ENCODE peak calls at places on chromosomes 6 and 20, in six cellular contexts. One of them, this sample, is unnamed.

GRCh38 chr20:13022401-13023170 is 13.8 kb downstream of the SPTLC3 start:
- DNase-seq in heart right ventricle: no peak
- DNase-seq in GM06990: no peak
- DNase-seq in GM23338: no peak
- DNase-seq in foreskin fibroblast: peak
- DNase-seq in fibroblast of lung: peak
- DNase-seq in this sample: peak

GRCh38 chr6:34155471-34156300 is 9.8 kb upstream of the GRM4 start:
- DNase-seq in heart right ventricle: no peak
- DNase-seq in GM06990: no peak
- DNase-seq in GM23338: no peak
- DNase-seq in foreskin fibroblast: no peak
- DNase-seq in fibroblast of lung: no peak
- DNase-seq in this sample: no peak

GRCh38 chr6:141488466-141488865 is 644.3 kb upstream of the GJE1 start:
- DNase-seq in heart right ventricle: no peak
- DNase-seq in GM06990: no peak
- DNase-seq in GM23338: no peak
- DNase-seq in foreskin fibroblast: peak
- DNase-seq in fibroblast of lung: no peak
- DNase-seq in this sample: no peak

GRCh38 chr6:17197607-17198006 is 83.6 kb upstream of the RBM24 start:
- DNase-seq in heart right ventricle: no peak
- DNase-seq in GM06990: no peak
- DNase-seq in GM23338: no peak
- DNase-seq in foreskin fibroblast: no peak
- DNase-seq in fibroblast of lung: no peak
- DNase-seq in this sample: no peak

GRCh38 chr6:41298785-41299498 is 12.5 kb upstream of the TREM1 start:
- DNase-seq in heart right ventricle: no peak
- DNase-seq in GM06990: no peak
- DNase-seq in GM23338: no peak
- DNase-seq in foreskin fibroblast: no peak
- DNase-seq in fibroblast of lung: no peak
- DNase-seq in this sample: no peak

GRCh38 chr6:72271531-72271930 is 350.3 kb upstream of the KCNQ5 start:
- DNase-seq in heart right ventricle: no peak
- DNase-seq in GM06990: no peak
- DNase-seq in GM23338: no peak
- DNase-seq in foreskin fibroblast: no peak
- DNase-seq in fibroblast of lung: no peak
- DNase-seq in this sample: no peak

GRCh38 chr6:24064832-24065231 is 61.2 kb upstream of the NRSN1 start:
- DNase-seq in heart right ventricle: no peak
- DNase-seq in GM06990: no peak
- DNase-seq in GM23338: no peak
- DNase-seq in foreskin fibroblast: no peak
- DNase-seq in fibroblast of lung: no peak
- DNase-seq in this sample: no peak

GRCh38 chr6:111812080-111813038 is 60.9 kb downstream of the FYN start:
- DNase-seq in heart right ventricle: no peak
- DNase-seq in GM06990: no peak
- DNase-seq in GM23338: no peak
- DNase-seq in foreskin fibroblast: no peak
- DNase-seq in fibroblast of lung: no peak
- DNase-seq in this sample: no peak

GRCh38 chr6:25006565-25007001 is 70.8 kb upstream of the RIPOR2 start:
- DNase-seq in heart right ventricle: no peak
- DNase-seq in GM06990: peak
- DNase-seq in GM23338: no peak
- DNase-seq in foreskin fibroblast: peak
- DNase-seq in fibroblast of lung: peak
- DNase-seq in this sample: no peak

GRCh38 chr6:136761227-136761922 is 30.9 kb downstream of the MAP3K5 start:
- DNase-seq in heart right ventricle: no peak
- DNase-seq in GM06990: no peak
- DNase-seq in GM23338: no peak
- DNase-seq in foreskin fibroblast: peak
- DNase-seq in fibroblast of lung: peak
- DNase-seq in this sample: no peak

GRCh38 chr20:19750907-19751636 is 7.0 kb upstream of the RIN2 start:
- DNase-seq in heart right ventricle: no peak
- DNase-seq in GM06990: no peak
- DNase-seq in GM23338: no peak
- DNase-seq in foreskin fibroblast: no peak
- DNase-seq in fibroblast of lung: no peak
- DNase-seq in this sample: no peak

GRCh38 chr6:82298012-82298411 is 50.5 kb upstream of the IBTK start:
- DNase-seq in heart right ventricle: no peak
- DNase-seq in GM06990: no peak
- DNase-seq in GM23338: no peak
- DNase-seq in foreskin fibroblast: peak
- DNase-seq in fibroblast of lung: no peak
- DNase-seq in this sample: peak

GRCh38 chr20:50211065-50211464 is 20.4 kb downstream of the CEBPB start:
- DNase-seq in heart right ventricle: no peak
- DNase-seq in GM06990: no peak
- DNase-seq in GM23338: no peak
- DNase-seq in foreskin fibroblast: no peak
- DNase-seq in fibroblast of lung: no peak
- DNase-seq in this sample: no peak

GRCh38 chr6:12791371-12791770 is 74.8 kb downstream of the PHACTR1 start:
- DNase-seq in heart right ventricle: no peak
- DNase-seq in GM06990: no peak
- DNase-seq in GM23338: no peak
- DNase-seq in foreskin fibroblast: peak
- DNase-seq in fibroblast of lung: no peak
- DNase-seq in this sample: no peak

GRCh38 chr6:40997256-40997957 is 41.6 kb downstream of the UNC5CL start:
- DNase-seq in heart right ventricle: no peak
- DNase-seq in GM06990: no peak
- DNase-seq in GM23338: peak
- DNase-seq in foreskin fibroblast: peak
- DNase-seq in fibroblast of lung: peak
- DNase-seq in this sample: peak

GRCh38 chr6:149746147-149746946 is at the start of gene NUP43:
- DNase-seq in heart right ventricle: peak
- DNase-seq in GM06990: peak
- DNase-seq in GM23338: peak
- DNase-seq in foreskin fibroblast: peak
- DNase-seq in fibroblast of lung: peak
- DNase-seq in this sample: peak

GRCh38 chr20:58661298-58662141 is 10.4 kb downstream of the STX16 start:
- DNase-seq in heart right ventricle: no peak
- DNase-seq in GM06990: no peak
- DNase-seq in GM23338: no peak
- DNase-seq in foreskin fibroblast: no peak
- DNase-seq in fibroblast of lung: no peak
- DNase-seq in this sample: no peak

GRCh38 chr6:133289733-133290306 is 48.7 kb downstream of the EYA4 start:
- DNase-seq in heart right ventricle: no peak
- DNase-seq in GM06990: no peak
- DNase-seq in GM23338: no peak
- DNase-seq in foreskin fibroblast: no peak
- DNase-seq in fibroblast of lung: no peak
- DNase-seq in this sample: no peak

GRCh38 chr6:123808556-123808955 is 4.9 kb downstream of the NKAIN2 start:
- DNase-seq in heart right ventricle: no peak
- DNase-seq in GM06990: no peak
- DNase-seq in GM23338: peak
- DNase-seq in foreskin fibroblast: peak
- DNase-seq in fibroblast of lung: no peak
- DNase-seq in this sample: no peak

GRCh38 chr20:52748235-52748950 is 223.8 kb upstream of the TSHZ2 start:
- DNase-seq in heart right ventricle: no peak
- DNase-seq in GM06990: no peak
- DNase-seq in GM23338: no peak
- DNase-seq in foreskin fibroblast: no peak
- DNase-seq in fibroblast of lung: peak
- DNase-seq in this sample: no peak

GRCh38 chr6:3868544-3868943 is 19.4 kb downstream of the FAM50B start:
- DNase-seq in heart right ventricle: no peak
- DNase-seq in GM06990: no peak
- DNase-seq in GM23338: no peak
- DNase-seq in foreskin fibroblast: peak
- DNase-seq in fibroblast of lung: peak
- DNase-seq in this sample: peak

GRCh38 chr6:5866547-5867051 is 140.1 kb downstream of the NRN1 start:
- DNase-seq in heart right ventricle: no peak
- DNase-seq in GM06990: no peak
- DNase-seq in GM23338: no peak
- DNase-seq in foreskin fibroblast: peak
- DNase-seq in fibroblast of lung: peak
- DNase-seq in this sample: no peak
- H3K4me3 ChIP-seq in heart right ventricle: peak
- H3K4me3 ChIP-seq in GM06990: no peak
- H3K4me3 ChIP-seq in GM23338: no peak
- H3K4me3 ChIP-seq in foreskin fibroblast: no peak
- H3K4me3 ChIP-seq in fibroblast of lung: peak
- H3K4me3 ChIP-seq in this sample: no peak

GRCh38 chr20:32623667-32624157 is 38.6 kb upstream of the NOL4L start:
- DNase-seq in heart right ventricle: no peak
- DNase-seq in GM06990: no peak
- DNase-seq in GM23338: peak
- DNase-seq in foreskin fibroblast: no peak
- DNase-seq in fibroblast of lung: no peak
- DNase-seq in this sample: no peak
- TF ChIP-seq CTCF in heart right ventricle: no peak
- TF ChIP-seq CTCF in GM06990: no peak
- TF ChIP-seq CTCF in GM23338: peak
- TF ChIP-seq CTCF in foreskin fibroblast: no peak
- TF ChIP-seq CTCF in fibroblast of lung: no peak
- TF ChIP-seq CTCF in this sample: no peak

DNA sequence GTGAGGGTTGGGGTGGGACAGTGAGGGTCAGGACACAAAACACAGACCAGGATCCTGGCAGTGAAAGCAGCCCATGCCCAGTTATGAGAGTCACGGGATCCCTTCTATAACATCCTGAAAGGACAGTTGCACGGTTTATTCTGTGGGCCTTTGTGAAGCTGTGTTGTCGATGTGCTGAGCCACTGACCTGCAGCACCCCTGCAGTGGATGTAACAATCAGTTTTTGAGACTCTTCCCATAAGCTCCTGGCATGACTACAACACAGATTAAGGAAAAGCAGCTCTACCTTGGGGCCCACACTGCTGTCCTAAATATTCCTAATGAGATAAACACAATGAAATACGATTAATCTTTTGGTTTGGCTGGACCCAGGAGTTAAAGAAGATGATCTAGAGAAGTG is 3.7 kb downstream of the PYGB start:
- DNase-seq in heart right ventricle: no peak
- DNase-seq in GM06990: no peak
- DNase-seq in GM23338: no peak
- DNase-seq in foreskin fibroblast: peak
- DNase-seq in fibroblast of lung: no peak
- DNase-seq in this sample: no peak
- H3K4me3 ChIP-seq in heart right ventricle: peak
- H3K4me3 ChIP-seq in GM06990: no peak
- H3K4me3 ChIP-seq in GM23338: no peak
- H3K4me3 ChIP-seq in foreskin fibroblast: no peak
- H3K4me3 ChIP-seq in fibroblast of lung: peak
- H3K4me3 ChIP-seq in this sample: no peak

DNA sequence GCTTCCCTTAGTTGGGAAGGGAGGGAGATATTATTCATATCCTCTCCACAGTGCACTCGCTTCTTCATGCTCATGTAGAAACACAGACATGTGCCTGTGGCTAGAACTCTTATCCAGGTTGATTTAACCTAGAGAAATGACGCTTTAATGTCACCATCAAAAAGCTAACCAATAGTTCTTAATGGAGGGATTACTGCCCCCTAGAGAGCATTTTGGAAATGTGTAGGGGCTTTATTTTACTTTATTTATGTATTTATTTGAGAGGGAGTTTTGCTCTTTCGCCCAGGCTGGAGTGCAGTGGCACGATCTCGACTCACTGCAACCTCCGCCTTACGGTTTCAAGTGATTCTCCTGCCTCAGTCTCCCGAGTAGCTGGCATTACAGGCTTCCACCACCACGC is 229.6 kb downstream of the SOD2 start:
- DNase-seq in heart right ventricle: no peak
- DNase-seq in GM06990: no peak
- DNase-seq in GM23338: peak
- DNase-seq in foreskin fibroblast: peak
- DNase-seq in fibroblast of lung: no peak
- DNase-seq in this sample: no peak
- TF ChIP-seq CTCF in heart right ventricle: peak
- TF ChIP-seq CTCF in GM06990: peak
- TF ChIP-seq CTCF in GM23338: peak
- TF ChIP-seq CTCF in foreskin fibroblast: peak
- TF ChIP-seq CTCF in fibroblast of lung: peak
- TF ChIP-seq CTCF in this sample: peak

GRCh38 chr6:53643481-53643965 is 22.0 kb downstream of the KLHL31 start:
- DNase-seq in heart right ventricle: no peak
- DNase-seq in GM06990: no peak
- DNase-seq in GM23338: no peak
- DNase-seq in foreskin fibroblast: no peak
- DNase-seq in fibroblast of lung: no peak
- DNase-seq in this sample: no peak
- H3K4me3 ChIP-seq in heart right ventricle: no peak
- H3K4me3 ChIP-seq in GM06990: no peak
- H3K4me3 ChIP-seq in GM23338: no peak
- H3K4me3 ChIP-seq in foreskin fibroblast: no peak
- H3K4me3 ChIP-seq in fibroblast of lung: no peak
- H3K4me3 ChIP-seq in this sample: no peak

GRCh38 chr20:15656124-15656523 is 917.1 kb downstream of the KIF16B start:
- DNase-seq in heart right ventricle: no peak
- DNase-seq in GM06990: no peak
- DNase-seq in GM23338: no peak
- DNase-seq in foreskin fibroblast: peak
- DNase-seq in fibroblast of lung: no peak
- DNase-seq in this sample: no peak

GRCh38 chr20:15658295-15658694 is 915.0 kb downstream of the KIF16B start:
- DNase-seq in heart right ventricle: no peak
- DNase-seq in GM06990: no peak
- DNase-seq in GM23338: no peak
- DNase-seq in foreskin fibroblast: no peak
- DNase-seq in fibroblast of lung: no peak
- DNase-seq in this sample: no peak

GRCh38 chr20:15653396-15654207 is 919.6 kb downstream of the KIF16B start:
- DNase-seq in heart right ventricle: no peak
- DNase-seq in GM06990: peak
- DNase-seq in GM23338: no peak
- DNase-seq in foreskin fibroblast: no peak
- DNase-seq in fibroblast of lung: no peak
- DNase-seq in this sample: no peak

DNA sequence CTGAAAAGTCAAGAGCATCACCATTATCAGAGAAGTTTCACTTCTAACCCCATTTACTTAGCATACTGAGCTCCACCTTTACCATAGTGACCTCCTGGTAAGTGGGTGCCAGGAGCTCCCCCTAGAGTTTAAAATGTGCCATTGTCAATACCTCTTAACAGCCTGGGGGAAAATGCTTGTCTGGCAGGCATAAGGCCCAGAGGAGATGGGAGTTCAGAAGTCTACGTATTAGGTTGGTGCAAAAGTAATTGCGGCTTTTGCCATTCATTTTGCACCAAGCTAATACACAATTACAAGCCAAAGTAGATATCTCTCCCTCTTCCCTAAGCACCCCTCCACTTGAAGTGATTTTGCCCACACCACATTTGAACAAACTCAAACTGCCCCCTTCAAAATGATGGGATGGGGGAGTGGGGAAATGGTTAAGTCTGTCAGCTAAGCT is 919.0 kb downstream of the KIF16B start:
- DNase-seq in heart right ventricle: no peak
- DNase-seq in GM06990: peak
- DNase-seq in GM23338: peak
- DNase-seq in foreskin fibroblast: peak
- DNase-seq in fibroblast of lung: peak
- DNase-seq in this sample: peak
- TF ChIP-seq CTCF in heart right ventricle: peak
- TF ChIP-seq CTCF in GM06990: peak
- TF ChIP-seq CTCF in GM23338: peak
- TF ChIP-seq CTCF in foreskin fibroblast: peak
- TF ChIP-seq CTCF in fibroblast of lung: peak
- TF ChIP-seq CTCF in this sample: peak

This sample was measured in HFF-Myc.